ENCODE peak calls at places on chromosomes 5 and 9, in five cellular contexts. One of them, this sample, is unnamed.

GRCh38 chr9:128554155-128554862 is 1.9 kb downstream of the SPTAN1 start:
- DNase-seq in T-cell: no peak
- DNase-seq in amniotic stem cell: peak; percentile 80
- DNase-seq in SW 1271: peak; percentile 87
- DNase-seq in activated CD4-positive, CD25-positive, alpha-beta regulatory T cell treated with anti-CD3 and anti-CD28 coated beads, Interleukin-2, amount 50 U/mL, for 72 hours: no peak
- DNase-seq in this sample: no peak

GRCh38 chr5:111070272-111071134 is 1.0 kb upstream of the TSLP start:
- DNase-seq in amniotic stem cell: no peak
- DNase-seq in T-cell: no peak
- DNase-seq in activated CD4-positive, CD25-positive, alpha-beta regulatory T cell treated with anti-CD3 and anti-CD28 coated beads, Interleukin-2, amount 50 U/mL, for 72 hours: no peak
- DNase-seq in SW 1271: no peak
- DNase-seq in this sample: peak; percentile 2

GRCh38 chr5:173010021-173010420 is 26.4 kb downstream of the ATP6V0E1 start:
- DNase-seq in activated CD4-positive, CD25-positive, alpha-beta regulatory T cell treated with anti-CD3 and anti-CD28 coated beads, Interleukin-2, amount 50 U/mL, for 72 hours: no peak
- DNase-seq in T-cell: no peak
- DNase-seq in amniotic stem cell: no peak
- DNase-seq in SW 1271: no peak
- DNase-seq in this sample: no peak

GRCh38 chr9:128503870-128504269 is 649 bp upstream of the GLE1 start:
- DNase-seq in T-cell: no peak
- DNase-seq in amniotic stem cell: no peak
- DNase-seq in activated CD4-positive, CD25-positive, alpha-beta regulatory T cell treated with anti-CD3 and anti-CD28 coated beads, Interleukin-2, amount 50 U/mL, for 72 hours: no peak
- DNase-seq in SW 1271: no peak
- DNase-seq in this sample: no peak

GRCh38 chr9:133705576-133705975 is 32.6 kb downstream of the SARDH start:
- DNase-seq in amniotic stem cell: no peak
- DNase-seq in T-cell: no peak
- DNase-seq in SW 1271: no peak
- DNase-seq in activated CD4-positive, CD25-positive, alpha-beta regulatory T cell treated with anti-CD3 and anti-CD28 coated beads, Interleukin-2, amount 50 U/mL, for 72 hours: peak; percentile 24
- DNase-seq in this sample: no peak

GRCh38 chr9:126495411-126496180 is 118.1 kb upstream of the LMX1B start:
- DNase-seq in amniotic stem cell: no peak
- DNase-seq in SW 1271: no peak
- DNase-seq in T-cell: no peak
- DNase-seq in activated CD4-positive, CD25-positive, alpha-beta regulatory T cell treated with anti-CD3 and anti-CD28 coated beads, Interleukin-2, amount 50 U/mL, for 72 hours: no peak
- DNase-seq in this sample: no peak

GRCh38 chr9:114691046-114691955 is 9.3 kb upstream of the TEX48 start:
- DNase-seq in activated CD4-positive, CD25-positive, alpha-beta regulatory T cell treated with anti-CD3 and anti-CD28 coated beads, Interleukin-2, amount 50 U/mL, for 72 hours: peak; percentile 57
- DNase-seq in T-cell: peak; percentile 50
- DNase-seq in amniotic stem cell: peak; percentile 69
- DNase-seq in SW 1271: peak; percentile 98
- DNase-seq in this sample: peak; percentile 81

GRCh38 chr5:139186752-139187326 is 11.3 kb downstream of the SIL1 start:
- DNase-seq in amniotic stem cell: no peak
- DNase-seq in activated CD4-positive, CD25-positive, alpha-beta regulatory T cell treated with anti-CD3 and anti-CD28 coated beads, Interleukin-2, amount 50 U/mL, for 72 hours: no peak
- DNase-seq in SW 1271: no peak
- DNase-seq in T-cell: no peak
- DNase-seq in this sample: no peak

GRCh38 chr5:1122511-1123284 is 10.8 kb upstream of the SLC12A7 start:
- DNase-seq in SW 1271: no peak
- DNase-seq in activated CD4-positive, CD25-positive, alpha-beta regulatory T cell treated with anti-CD3 and anti-CD28 coated beads, Interleukin-2, amount 50 U/mL, for 72 hours: no peak
- DNase-seq in amniotic stem cell: no peak
- DNase-seq in T-cell: no peak
- DNase-seq in this sample: no peak

GRCh38 chr5:135216072-135216812 is 182.2 kb upstream of the PITX1 start:
- DNase-seq in activated CD4-positive, CD25-positive, alpha-beta regulatory T cell treated with anti-CD3 and anti-CD28 coated beads, Interleukin-2, amount 50 U/mL, for 72 hours: peak; percentile 11
- DNase-seq in amniotic stem cell: no peak
- DNase-seq in SW 1271: no peak
- DNase-seq in T-cell: no peak
- DNase-seq in this sample: no peak

GRCh38 chr5:68295772-68296171 is 80.2 kb downstream of the PIK3R1 start:
- DNase-seq in SW 1271: no peak
- DNase-seq in amniotic stem cell: no peak
- DNase-seq in activated CD4-positive, CD25-positive, alpha-beta regulatory T cell treated with anti-CD3 and anti-CD28 coated beads, Interleukin-2, amount 50 U/mL, for 72 hours: no peak
- DNase-seq in T-cell: no peak
- DNase-seq in this sample: no peak

GRCh38 chr9:12923472-12924009 is 148.7 kb downstream of the LURAP1L start:
- DNase-seq in T-cell: no peak
- DNase-seq in SW 1271: no peak
- DNase-seq in activated CD4-positive, CD25-positive, alpha-beta regulatory T cell treated with anti-CD3 and anti-CD28 coated beads, Interleukin-2, amount 50 U/mL, for 72 hours: no peak
- DNase-seq in amniotic stem cell: peak; percentile 70
- DNase-seq in this sample: no peak

GRCh38 chr9:1050125-1050895 is at the start of gene DMRT2:
- DNase-seq in activated CD4-positive, CD25-positive, alpha-beta regulatory T cell treated with anti-CD3 and anti-CD28 coated beads, Interleukin-2, amount 50 U/mL, for 72 hours: peak; percentile 33
- DNase-seq in SW 1271: no peak
- DNase-seq in T-cell: no peak
- DNase-seq in amniotic stem cell: no peak
- DNase-seq in this sample: no peak

GRCh38 chr5:133581918-133582317 is 30.4 kb downstream of the FSTL4 start:
- DNase-seq in activated CD4-positive, CD25-positive, alpha-beta regulatory T cell treated with anti-CD3 and anti-CD28 coated beads, Interleukin-2, amount 50 U/mL, for 72 hours: no peak
- DNase-seq in amniotic stem cell: no peak
- DNase-seq in SW 1271: no peak
- DNase-seq in T-cell: no peak
- DNase-seq in this sample: no peak

GRCh38 chr9:8304720-8305119 is 505.1 kb upstream of the DMAC1 start:
- DNase-seq in amniotic stem cell: no peak
- DNase-seq in SW 1271: no peak
- DNase-seq in activated CD4-positive, CD25-positive, alpha-beta regulatory T cell treated with anti-CD3 and anti-CD28 coated beads, Interleukin-2, amount 50 U/mL, for 72 hours: no peak
- DNase-seq in T-cell: no peak
- DNase-seq in this sample: no peak

GRCh38 chr9:8816361-8816760 is 1016.8 kb upstream of the DMAC1 start:
- DNase-seq in amniotic stem cell: no peak
- DNase-seq in activated CD4-positive, CD25-positive, alpha-beta regulatory T cell treated with anti-CD3 and anti-CD28 coated beads, Interleukin-2, amount 50 U/mL, for 72 hours: no peak
- DNase-seq in SW 1271: no peak
- DNase-seq in T-cell: no peak
- DNase-seq in this sample: no peak

GRCh38 chr5:122083535-122083934 is 5.5 kb upstream of the LOX start:
- DNase-seq in SW 1271: no peak
- DNase-seq in T-cell: no peak
- DNase-seq in activated CD4-positive, CD25-positive, alpha-beta regulatory T cell treated with anti-CD3 and anti-CD28 coated beads, Interleukin-2, amount 50 U/mL, for 72 hours: no peak
- DNase-seq in amniotic stem cell: no peak
- DNase-seq in this sample: no peak

GRCh38 chr9:117188394-117188793 is 226.5 kb downstream of the ASTN2 start:
- DNase-seq in activated CD4-positive, CD25-positive, alpha-beta regulatory T cell treated with anti-CD3 and anti-CD28 coated beads, Interleukin-2, amount 50 U/mL, for 72 hours: no peak
- DNase-seq in amniotic stem cell: no peak
- DNase-seq in T-cell: no peak
- DNase-seq in SW 1271: no peak
- DNase-seq in this sample: no peak

This sample was measured in CD4-positive, alpha-beta memory T cell.